ENCODE peak calls at places on chromosomes 7 and 10, in eight cellular contexts. G, Z, O, R, H, X, V and Q are unnamed samples.
A peak's percentile ranks its signal among the peaks of the same experiment; 100 is the strongest.

GRCh38 chr10:23871211-23871610 is 337.7 kb upstream of the KIAA1217 start:
- DNase-seq in G (no peak), Z (no peak), O (no peak), R (no peak), H (no peak), X (no peak), V (no peak), Q (no peak)

GRCh38 chr10:132994371-132994796 is 52.0 kb upstream of the CFAP46 start:
- DNase-seq in G (no peak), Z (no peak), O (no peak), R (no peak), H (no peak), X (no peak), V (no peak), Q (no peak)

GRCh38 chr10:46245381-46245900 is 41.4 kb upstream of the ANTXRL start:
- DNase-seq in G (no peak), Z (no peak), O (no peak), R (no peak), H (no peak), X (no peak), V (no peak), Q (no peak)

GRCh38 chr7:7569113-7569527 is 2.4 kb downstream of the MIOS start:
- DNase-seq in G (no peak), Z (no peak), O (no peak), R (no peak), H (peak; percentile 90), X (no peak), V (no peak), Q (no peak)

GRCh38 chr7:131196808-131197207 is 130.9 kb upstream of the MKLN1 start:
- DNase-seq in G (no peak), Z (no peak), O (peak; percentile 39), R (no peak), H (no peak), X (no peak), V (no peak), Q (no peak)

GRCh38 chr7:1526271-1526754 is 4.2 kb upstream of the MAFK start:
- DNase-seq in G (no peak), Z (no peak), O (no peak), R (no peak), H (no peak), X (no peak), V (no peak), Q (no peak)

GRCh38 chr7:79513271-79513670 is 59.8 kb upstream of the MAGI2 start:
- DNase-seq in G (no peak), Z (no peak), O (no peak), R (no peak), H (no peak), X (no peak), V (no peak), Q (no peak)

GRCh38 chr7:113730309-113730955 is 188.4 kb downstream of the PPP1R3A start:
- DNase-seq in G (no peak), Z (no peak), O (peak; percentile 84), R (no peak), H (no peak), X (no peak), V (no peak), Q (no peak)

GRCh38 chr7:34739651-34740300 is 81.8 kb downstream of the NPSR1 start:
- DNase-seq in G (no peak), Z (no peak), O (no peak), R (no peak), H (no peak), X (no peak), V (no peak), Q (no peak)

GRCh38 chr10:557792-558328 is 131.6 kb downstream of the DIP2C start:
- DNase-seq in G (no peak), Z (no peak), O (no peak), R (no peak), H (no peak), X (no peak), V (no peak), Q (no peak)

GRCh38 chr7:55573234-55573504 is 867 bp upstream of the VOPP1 start:
- DNase-seq in G (no peak), Z (no peak), O (no peak), R (no peak), H (no peak), X (no peak), V (no peak), Q (no peak)

GRCh38 chr7:55575098-55575497 is 2.8 kb upstream of the VOPP1 start:
- DNase-seq in G (no peak), Z (no peak), O (no peak), R (no peak), H (no peak), X (no peak), V (no peak), Q (no peak)

GRCh38 chr7:55573526-55573925 is 1.2 kb upstream of the VOPP1 start:
- DNase-seq in G (no peak), Z (no peak), O (peak; percentile 42), R (no peak), H (no peak), X (no peak), V (no peak), Q (no peak)

GRCh38 chr7:55575733-55576132 is 3.4 kb upstream of the VOPP1 start:
- DNase-seq in G (no peak), Z (no peak), O (no peak), R (no peak), H (no peak), X (no peak), V (no peak), Q (no peak)

GRCh38 chr7:55574062-55574717 is 1.9 kb upstream of the VOPP1 start:
- DNase-seq in G (no peak), Z (no peak), O (peak; percentile 65), R (no peak), H (no peak), X (no peak), V (no peak), Q (peak; percentile 42)
- H3K4me3 ChIP-seq in G (peak overlapping the region; percentile 78), Z (no peak overlapping the region), O (peak overlapping the region; percentile 12), R (peak overlapping the region; percentile 8), H (no peak overlapping the region), X (no peak overlapping the region), V (no peak overlapping the region), Q (no peak overlapping the region)

GRCh38 chr10:103445767-103446567 is 6.2 kb downstream of the CALHM2 start:
- DNase-seq in G (peak; percentile 82), Z (no peak), O (peak; percentile 33), R (peak; percentile 73), H (no peak), X (peak; percentile 93), V (peak; percentile 92), Q (no peak)

GRCh38 chr10:103443475-103444185 is 8.5 kb downstream of the CALHM2 start:
- DNase-seq in G (no peak), Z (no peak), O (no peak), R (no peak), H (no peak), X (no peak), V (no peak), Q (no peak)

GRCh38 chr10:103447187-103447586 is 5.0 kb downstream of the CALHM2 start:
- DNase-seq in G (no peak), Z (no peak), O (no peak), R (no peak), H (no peak), X (no peak), V (no peak), Q (no peak)

GRCh38 chr10:103444478-103444877 is 7.7 kb downstream of the CALHM2 start:
- DNase-seq in G (peak; percentile 47), Z (no peak), O (no peak), R (no peak), H (no peak), X (no peak), V (no peak), Q (no peak)

DNA sequence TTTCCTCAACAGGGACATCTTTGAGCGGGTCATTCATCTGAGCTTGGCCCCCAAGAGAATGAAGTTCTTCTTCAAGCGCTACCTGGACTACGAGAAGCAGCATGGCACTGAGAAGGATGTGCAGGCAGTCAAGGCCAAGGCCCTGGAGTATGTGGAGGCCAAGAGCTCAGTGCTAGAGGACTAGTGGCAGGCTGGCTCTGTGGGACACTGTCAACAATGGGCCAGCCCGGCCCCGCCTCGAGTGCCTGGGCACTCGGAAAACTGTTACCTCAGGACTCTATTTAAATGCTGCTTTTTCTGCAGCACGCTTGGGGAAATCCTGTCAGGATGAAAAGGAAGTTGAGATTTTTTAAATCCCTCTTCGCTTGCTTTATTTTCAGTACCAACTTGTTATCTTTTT is 6.8 kb downstream of the CALHM2 start:
- DNase-seq in G (no peak), Z (no peak), O (no peak), R (no peak), H (no peak), X (no peak), V (no peak), Q (no peak)
- H3K4me1 ChIP-seq in G (peaks cover 90% of the 10 kb centered on the region), Z (peaks cover 48% of the 10 kb centered on the region), O (peaks cover 31% of the 10 kb centered on the region), R (peaks cover 61% of the 10 kb centered on the region), H (no peaks in the 10 kb centered on the region), X (peaks cover 83% of the 10 kb centered on the region), V (peaks cover 79% of the 10 kb centered on the region), Q (peaks cover 15% of the 10 kb centered on the region)

GRCh38 chr10:6927001-6927400 is 346.9 kb upstream of the PRKCQ start:
- DNase-seq in G (no peak), Z (no peak), O (no peak), R (no peak), H (no peak), X (no peak), V (no peak), Q (no peak)

GRCh38 chr10:6929157-6929830 is 349.2 kb upstream of the PRKCQ start:
- DNase-seq in G (no peak), Z (no peak), O (no peak), R (no peak), H (no peak), X (no peak), V (no peak), Q (no peak)

GRCh38 chr10:6924166-6924565 is 344.1 kb upstream of the PRKCQ start:
- DNase-seq in G (no peak), Z (no peak), O (peak; percentile 46), R (no peak), H (no peak), X (no peak), V (no peak), Q (no peak)

GRCh38 chr10:6928531-6929080 is 348.5 kb upstream of the PRKCQ start:
- DNase-seq in G (no peak), Z (no peak), O (no peak), R (no peak), H (no peak), X (no peak), V (no peak), Q (no peak)
- H3K4me3 ChIP-seq in G (no peak overlapping the region), Z (no peak overlapping the region), O (no peak overlapping the region), R (no peak overlapping the region), H (no peak overlapping the region), X (no peak overlapping the region), V (no peak overlapping the region), Q (peak overlapping the region; percentile 22)

DNA sequence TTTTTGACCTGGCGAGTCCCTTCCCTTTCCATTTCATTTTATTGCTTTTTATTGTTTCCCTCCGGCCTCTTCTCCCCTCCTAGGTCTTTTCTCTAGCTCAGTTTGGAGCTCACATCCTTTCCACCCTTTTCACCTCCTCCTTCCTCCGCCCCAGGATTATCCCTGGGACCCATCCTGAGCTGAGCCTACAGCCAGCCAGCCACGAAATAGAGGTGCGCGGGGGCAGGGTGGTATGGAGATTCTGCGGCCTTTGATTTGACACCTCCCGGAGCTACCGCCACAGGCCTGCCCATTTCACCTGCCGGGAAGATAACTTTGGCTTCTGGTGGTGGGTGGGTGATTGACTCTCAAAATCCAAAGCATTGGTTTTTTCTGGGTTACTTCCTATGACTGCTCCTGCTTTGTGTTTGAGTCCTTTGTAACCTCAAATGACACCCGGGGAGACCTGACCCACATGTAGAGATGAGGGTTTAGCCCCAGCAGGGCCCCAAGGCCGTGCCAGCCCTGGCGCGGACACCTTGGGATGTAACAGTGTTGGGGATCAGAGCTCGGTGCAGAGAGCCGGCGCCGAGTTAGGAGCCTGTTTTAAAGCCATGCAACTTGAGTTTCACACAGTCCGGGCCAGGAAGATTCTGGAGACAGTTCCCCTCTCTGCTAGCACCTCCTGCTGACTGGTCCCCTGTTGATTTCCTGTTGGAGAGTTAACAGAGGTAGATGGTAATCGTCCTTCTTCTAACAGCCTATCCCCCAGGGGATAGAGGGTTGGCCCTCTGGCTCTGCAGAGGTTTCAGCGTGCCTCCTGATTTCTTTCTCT is 1.5 kb downstream of the DUSP5 start:
- DNase-seq in G (no peak), Z (no peak), O (peak; percentile 60), R (no peak), H (peak; percentile 78), X (no peak), V (peak; percentile 39), Q (no peak)
- H3K4me1 ChIP-seq in G (peaks cover 83% of the 10 kb centered on the region), Z (peaks cover 68% of the 10 kb centered on the region), O (peaks cover 61% of the 10 kb centered on the region), R (peaks cover 31% of the 10 kb centered on the region), H (peaks cover 53% of the 10 kb centered on the region), X (peaks cover 57% of the 10 kb centered on the region), V (peaks cover 73% of the 10 kb centered on the region), Q (peaks cover 57% of the 10 kb centered on the region)